ENCODE peak calls at places on chromosomes 1 and 21, in seven cellular contexts. F is AG08395; Q is transverse colon; T is brain microvascular endothelial cell; H is iris pigment epithelial cell; A is RPMI8226; G is stimulated activated CD4-positive, alpha-beta T cell treated with anti-CD3 and anti-CD28 coated beads, Interleukin-2, amount 100 ng/mL, for 24 hours. K is an unnamed sample.

GRCh38 chr1:218823291-218823900 is 350.3 kb upstream of the LYPLAL1 start:
- DNase-seq in F (peak), Q (no peak), T (peak), H (peak), A (no peak), G (no peak), K (peak)

GRCh38 chr1:88327391-88328267 is 356.4 kb upstream of the PKN2 start:
- DNase-seq in F (peak), Q (no peak), T (peak), H (peak), A (no peak), G (no peak), K (peak)

GRCh38 chr1:77044133-77044849 is 174.9 kb downstream of the PIGK start:
- DNase-seq in F (no peak), Q (no peak), T (peak), H (peak), A (no peak), G (no peak), K (no peak)

GRCh38 chr1:179995576-179995975 is 41.0 kb downstream of the CEP350 start:
- DNase-seq in F (no peak), Q (no peak), T (no peak), H (peak), A (no peak), G (no peak), K (no peak)

GRCh38 chr1:78155121-78155520 is 109.4 kb downstream of the GIPC2 start:
- DNase-seq in F (no peak), Q (no peak), T (no peak), H (no peak), A (peak), G (no peak), K (no peak)

GRCh38 chr1:8121261-8122159 is 95.4 kb upstream of the ERRFI1 start:
- DNase-seq in F (peak), Q (peak), T (peak), H (peak), A (no peak), G (no peak), K (peak)

GRCh38 chr1:86502721-86503430 is 34.1 kb downstream of the CLCA1 start:
- DNase-seq in F (no peak), Q (peak), T (no peak), H (no peak), A (peak), G (no peak), K (no peak)

GRCh38 chr1:16013220-16013907 is 4.5 kb downstream of the HSPB7 start:
- DNase-seq in F (peak), Q (peak), T (peak), H (peak), A (peak), G (peak), K (peak)

GRCh38 chr1:48470506-48470905 is 1.5 kb downstream of the SPATA6 start:
- DNase-seq in F (peak), Q (peak), T (no peak), H (no peak), A (no peak), G (no peak), K (no peak)

GRCh38 chr1:34839526-34840305 is 19.8 kb downstream of the SMIM12 start:
- DNase-seq in F (no peak), Q (no peak), T (no peak), H (no peak), A (no peak), G (no peak), K (no peak)

GRCh38 chr1:69862906-69863305 is 295.2 kb downstream of the LRRC7 start:
- DNase-seq in F (no peak), Q (no peak), T (peak), H (peak), A (no peak), G (no peak), K (no peak)

GRCh38 chr1:2350486-2350885 is 40.9 kb downstream of the MORN1 start:
- DNase-seq in F (no peak), Q (no peak), T (no peak), H (no peak), A (no peak), G (no peak), K (no peak)

GRCh38 chr21:34052171-34052570 is 21.2 kb upstream of the MRPS6 start:
- DNase-seq in F (no peak), Q (no peak), T (no peak), H (no peak), A (peak), G (no peak), K (no peak)

GRCh38 chr1:41799723-41800122 is 119.0 kb downstream of the HIVEP3 start:
- DNase-seq in F (peak), Q (no peak), T (no peak), H (peak), A (no peak), G (no peak), K (no peak)

GRCh38 chr1:6461538-6462411 is 4.2 kb downstream of the TNFRSF25 start:
- DNase-seq in F (no peak), Q (no peak), T (no peak), H (no peak), A (no peak), G (no peak), K (no peak)

GRCh38 chr1:35935436-35935835 is 4.5 kb downstream of the AGO3 start:
- DNase-seq in F (no peak), Q (no peak), T (no peak), H (peak), A (no peak), G (no peak), K (no peak)

GRCh38 chr1:240309804-240310203 is 218.1 kb downstream of the FMN2 start:
- DNase-seq in F (no peak), Q (no peak), T (no peak), H (no peak), A (no peak), G (no peak), K (no peak)

GRCh38 chr1:185338719-185339622 is 21.9 kb upstream of the IVNS1ABP start:
- DNase-seq in F (no peak), Q (peak), T (no peak), H (peak), A (peak), G (no peak), K (no peak)

K was measured in stromal cell of bone marrow.